ENCODE peak calls at places on chromosomes 11 and 22, in seven cellular contexts. W is dorsolateral prefrontal cortex, H is fibroblast of mammary gland, P is uterus, U is IMR-90, Z is Calu3, F is adrenal gland. J is an unnamed sample.
A peak's percentile ranks its signal among the peaks of the same experiment; 100 is the strongest.

GRCh38 chr11:46896719-46897406 is 21.5 kb downstream of the LRP4 start:
- DNase-seq in W (no peak), F (no peak), P (no peak), U (peak; percentile 37), H (peak; percentile 49), Z (peak; percentile 22), J (no peak)

GRCh38 chr11:1460396-1460795 is 26.2 kb downstream of the MOB2 start:
- DNase-seq in Z (no peak), H (peak; percentile 51), W (peak; percentile 67), P (peak; percentile 84), U (peak; percentile 45), F (peak; percentile 72), J (no peak)

GRCh38 chr22:40328551-40328950 is 17.7 kb upstream of the ADSL start:
- DNase-seq in H (no peak), U (no peak), P (no peak), Z (no peak), F (no peak), W (no peak), J (no peak)

GRCh38 chr11:128890543-128891409 is at the start of gene KCNJ5:
- DNase-seq in W (peak; percentile 51), Z (peak; percentile 35), P (peak; percentile 23), F (peak; percentile 63), U (no peak), H (no peak), J (no peak)

GRCh38 chr11:108906329-108906728 is 241.5 kb downstream of the DDX10 start:
- DNase-seq in U (peak; percentile 82), H (peak; percentile 92), F (peak; percentile 26), Z (no peak), W (no peak), P (no peak), J (no peak)

GRCh38 chr11:30586251-30587144 is at the start of gene MPPED2:
- DNase-seq in F (peak; percentile 50), W (peak; percentile 52), H (no peak), P (peak; percentile 17), Z (peak; percentile 2), U (no peak), J (no peak)

GRCh38 chr11:17781221-17781620 is 46.6 kb downstream of the KCNC1 start:
- DNase-seq in Z (no peak), H (no peak), F (no peak), P (no peak), U (no peak), W (peak; percentile 61), J (no peak)

GRCh38 chr22:34330432-34330831 is 410.2 kb upstream of the LARGE1 start:
- DNase-seq in W (no peak), Z (no peak), P (no peak), H (no peak), F (no peak), U (no peak), J (no peak)

GRCh38 chr11:82003671-82004148 is 730.0 kb downstream of the FAM181B start:
- DNase-seq in W (no peak), U (no peak), P (no peak), H (peak; percentile 79), F (no peak), Z (no peak), J (no peak)

GRCh38 chr11:126113515-126113957 is 50.9 kb upstream of the CDON start:
- DNase-seq in Z (peak; percentile 83), F (peak; percentile 97), H (peak; percentile 99), U (peak; percentile 96), W (no peak), P (peak; percentile 88), J (no peak)

GRCh38 chr11:48034926-48035876 is 54.8 kb downstream of the PTPRJ start:
- DNase-seq in U (no peak), F (peak; percentile 15), W (no peak), H (peak; percentile 57), P (peak; percentile 70), Z (no peak), J (peak; percentile 80)

GRCh38 chr11:79786961-79787360 is 346.1 kb upstream of the TENM4 start:
- DNase-seq in Z (no peak), U (no peak), H (no peak), W (no peak), F (no peak), P (no peak), J (no peak)

GRCh38 chr22:37768273-37768672 is 39.5 kb upstream of the GCAT start:
- DNase-seq in F (no peak), Z (no peak), U (no peak), P (no peak), W (no peak), H (no peak), J (no peak)
- TF ChIP-seq CTCF in F (peak; percentile 6), Z (peak; percentile 29), U (peak; percentile 20), P (no peak), W (no peak), H (peak; percentile 22), J (peak; percentile 26)

GRCh38 chr11:90476442-90477007 is 253.7 kb upstream of the CHORDC1 start:
- DNase-seq in U (peak; percentile 0), F (peak; percentile 35), Z (peak; percentile 52), P (no peak), H (peak; percentile 26), W (no peak), J (no peak)
- TF ChIP-seq CTCF in U (peak; percentile 10), F (peak; percentile 14), Z (no peak), P (no peak), H (peak; percentile 10), W (peak; percentile 54), J (peak; percentile 19)

DNA sequence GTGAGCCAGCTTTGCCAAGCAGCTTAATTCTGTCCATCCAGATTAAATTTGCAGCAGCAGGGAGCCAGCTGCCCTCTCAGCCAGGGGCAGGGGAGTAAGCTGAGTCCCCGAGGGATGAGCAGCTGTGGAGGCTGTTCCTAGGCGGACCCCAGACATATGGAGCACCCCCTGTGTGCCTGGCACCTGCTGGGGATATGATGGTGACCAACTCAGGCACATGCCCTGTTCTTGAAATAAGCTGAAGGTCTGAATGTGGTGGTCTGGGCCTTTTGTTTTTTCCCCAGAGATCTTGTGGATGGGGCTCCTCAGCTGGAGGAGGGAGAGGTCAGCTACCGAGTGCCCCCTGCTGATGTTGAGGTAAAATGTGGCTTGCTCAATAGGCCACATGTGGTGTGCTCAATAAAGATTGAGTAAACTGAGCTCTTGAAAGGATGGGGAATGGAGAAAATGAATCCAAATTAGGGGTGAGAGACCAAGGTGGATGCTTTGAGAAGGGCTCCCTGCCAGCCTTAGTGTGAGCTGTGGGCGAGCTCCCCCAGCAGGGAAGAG is 103.3 kb upstream of the NNMT start:
- DNase-seq in H (peak; percentile 47), P (no peak), U (no peak), Z (no peak), F (no peak), W (no peak), J (no peak)
- TF ChIP-seq CTCF in H (peak; percentile 4), P (no peak), U (no peak), Z (no peak), F (no peak), W (peak; percentile 30), J (no peak)

GRCh38 chr11:117202386-117203068 is 3.4 kb downstream of the TAGLN start:
- DNase-seq in Z (no peak), F (no peak), P (no peak), H (no peak), W (no peak), U (no peak), J (no peak)

GRCh38 chr11:117204283-117205080 is 5.3 kb downstream of the TAGLN start:
- DNase-seq in U (no peak), W (no peak), Z (no peak), F (peak; percentile 44), H (no peak), P (no peak), J (no peak)

GRCh38 chr11:117201906-117202305 is 2.7 kb downstream of the TAGLN start:
- DNase-seq in F (no peak), W (no peak), Z (no peak), H (peak; percentile 43), U (no peak), P (no peak), J (no peak)

GRCh38 chr11:117203069-117203407 is 3.9 kb downstream of the TAGLN start:
- DNase-seq in U (no peak), H (no peak), F (no peak), W (no peak), Z (no peak), P (no peak), J (no peak)

DNA sequence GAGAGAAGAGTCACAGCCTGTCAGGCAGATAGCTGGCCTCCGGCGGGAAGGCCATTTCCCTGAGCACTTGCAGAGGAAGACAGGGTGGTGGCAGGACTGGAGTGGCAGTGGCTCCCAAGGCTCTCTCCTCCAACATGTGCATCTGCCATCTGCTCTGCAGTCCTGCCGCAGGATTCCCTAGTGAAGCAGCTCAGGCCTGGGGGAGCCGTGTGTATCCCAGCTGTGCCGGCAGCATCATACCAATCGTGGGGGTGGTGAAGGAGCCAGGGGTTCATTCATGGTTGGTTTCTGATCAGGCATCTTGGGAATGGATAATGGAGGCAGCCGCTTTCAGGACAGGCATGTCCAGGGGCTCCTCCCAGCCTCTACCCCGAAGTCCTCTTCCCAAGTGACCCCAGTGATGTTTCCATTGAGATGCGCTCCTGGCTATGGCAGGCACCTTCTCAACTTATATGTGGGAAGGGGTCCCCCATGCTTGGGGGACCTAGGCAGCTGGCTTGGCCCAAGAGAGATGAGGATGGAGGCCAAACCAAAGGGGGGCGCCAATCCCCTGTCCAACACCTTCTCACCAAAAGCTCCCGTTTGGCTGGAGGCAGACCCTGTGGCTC is 6.1 kb downstream of the TAGLN start:
- DNase-seq in F (peak; percentile 78), H (no peak), W (peak; percentile 54), P (no peak), U (no peak), Z (no peak), J (no peak)
- TF ChIP-seq CTCF in F (no peak), H (no peak), W (no peak), P (no peak), U (no peak), Z (no peak), J (no peak)

J was measured in CD14-positive monocyte.